ENCODE peak calls at places on chromosomes 16 and 17, in ten cellular contexts. P is GM23338; A is natural killer cell; T is CD4-positive, CD25-positive, alpha-beta regulatory T cell; M is stimulated activated memory B cell treated with anti-CD40 and anti-IgM and Interleukin-4, amounts not matched to agents 10 μg/mL and 1 μg/mL and 100 μg/mL, for 72 hours; I is activated T-cell treated with anti-CD3 and anti-CD28 coated beads, Interleukin-2, amount 50 U/mL, for 4 hours; E is activated T-helper 17 cell treated with anti-CD3 and anti-CD28 coated beads, Interleukin-2, amount 50 U/mL, for 72 hours; J is T-helper 17 cell; K is stimulated activated naive B cell treated with anti-CD40 and anti-IgM and Interleukin-4, amounts not matched to agents 10 μg/mL and 1 μg/mL and 100 μg/mL, for 72 hours; N is aorta. U is an unnamed sample.

GRCh38 chr16:56919099-56919800 is 12.7 kb upstream of the HERPUD1 start:
- ATAC-seq in P (no peak), I (no peak), N (no peak), K (peak), J (no peak), T (no peak), A (no peak), E (peak), M (peak), U (no peak)

GRCh38 chr16:70550082-70550481 is 26.5 kb downstream of the SF3B3 start:
- ATAC-seq in I (no peak), P (no peak), E (no peak), J (no peak), N (no peak), A (no peak), M (no peak), K (no peak), T (no peak), U (no peak)

GRCh38 chr16:91484-91883 is 13.5 kb downstream of the MPG start:
- ATAC-seq in K (no peak), I (no peak), J (no peak), P (no peak), E (no peak), M (no peak), N (peak), A (no peak), T (no peak), U (no peak)

GRCh38 chr16:88527937-88528743 is 42.1 kb upstream of the ZC3H18 start:
- ATAC-seq in T (no peak), M (no peak), A (no peak), N (no peak), E (no peak), J (no peak), K (no peak), I (no peak), P (no peak), U (no peak)

GRCh38 chr16:75424096-75424762 is 9.1 kb downstream of the CFDP1 start:
- ATAC-seq in P (no peak), M (no peak), K (no peak), T (no peak), A (no peak), J (no peak), N (no peak), I (no peak), E (no peak), U (no peak)

GRCh38 chr16:80191928-80192327 is 348.9 kb upstream of the DYNLRB2 start:
- ATAC-seq in N (no peak), A (no peak), I (no peak), E (no peak), J (no peak), T (no peak), P (no peak), K (no peak), M (no peak), U (no peak)

GRCh38 chr17:37239690-37240344 is 136.0 kb upstream of the C17orf78 start:
- ATAC-seq in E (no peak), P (no peak), A (no peak), M (no peak), J (no peak), N (no peak), K (no peak), I (no peak), T (no peak), U (no peak)

GRCh38 chr17:1880851-1881630 is 51.2 kb downstream of the RPA1 start:
- ATAC-seq in K (no peak), J (no peak), A (no peak), I (no peak), N (no peak), E (no peak), T (no peak), M (no peak), P (no peak), U (no peak)

GRCh38 chr16:4301177-4301576 is 14.7 kb upstream of the GLIS2 start:
- ATAC-seq in A (no peak), M (no peak), I (no peak), P (no peak), K (no peak), N (no peak), T (no peak), J (no peak), E (no peak), U (no peak)

GRCh38 chr17:33127706-33128105 is 136.1 kb downstream of the SPACA3 start:
- ATAC-seq in J (no peak), N (no peak), P (no peak), E (no peak), K (no peak), T (no peak), A (no peak), M (no peak), I (no peak), U (no peak)

U was measured in gastroesophageal sphincter.